ENCODE peak calls at places on chromosomes 3 and 15, in ten cellular contexts. One of them, this sample, is unnamed.

GRCh38 chr3:45513041-45513440 is 81.5 kb upstream of the LIMD1 start:
- DNase-seq in foreskin keratinocyte: no peak
- DNase-seq in heart right ventricle: no peak
- DNase-seq in H1: no peak
- DNase-seq in A673: no peak
- DNase-seq in brain microvascular endothelial cell: no peak
- DNase-seq in cardiac muscle cell: no peak
- DNase-seq in mesendoderm: no peak
- DNase-seq in neuronal stem cell: no peak
- DNase-seq in OCI-LY7: no peak
- DNase-seq in this sample: no peak

GRCh38 chr3:64255941-64256340 is 30.7 kb upstream of the PRICKLE2 start:
- DNase-seq in foreskin keratinocyte: no peak
- DNase-seq in heart right ventricle: no peak
- DNase-seq in H1: no peak
- DNase-seq in A673: no peak
- DNase-seq in brain microvascular endothelial cell: no peak
- DNase-seq in cardiac muscle cell: no peak
- DNase-seq in mesendoderm: no peak
- DNase-seq in neuronal stem cell: no peak
- DNase-seq in OCI-LY7: no peak
- DNase-seq in this sample: no peak

GRCh38 chr3:185830018-185830797 is 5.4 kb upstream of the IGF2BP2 start:
- DNase-seq in foreskin keratinocyte: no peak
- DNase-seq in heart right ventricle: no peak
- DNase-seq in H1: no peak
- DNase-seq in A673: no peak
- DNase-seq in brain microvascular endothelial cell: no peak
- DNase-seq in cardiac muscle cell: no peak
- DNase-seq in mesendoderm: no peak
- DNase-seq in neuronal stem cell: no peak
- DNase-seq in OCI-LY7: no peak
- DNase-seq in this sample: no peak

GRCh38 chr3:183870563-183870962 is 14.1 kb downstream of the PARL start:
- DNase-seq in foreskin keratinocyte: no peak
- DNase-seq in heart right ventricle: no peak
- DNase-seq in H1: peak
- DNase-seq in A673: no peak
- DNase-seq in brain microvascular endothelial cell: no peak
- DNase-seq in cardiac muscle cell: no peak
- DNase-seq in mesendoderm: no peak
- DNase-seq in neuronal stem cell: no peak
- DNase-seq in OCI-LY7: no peak
- DNase-seq in this sample: no peak

GRCh38 chr15:55226127-55226526 is 29.4 kb upstream of the RSL24D1 start:
- DNase-seq in foreskin keratinocyte: no peak
- DNase-seq in heart right ventricle: no peak
- DNase-seq in H1: no peak
- DNase-seq in A673: no peak
- DNase-seq in brain microvascular endothelial cell: no peak
- DNase-seq in cardiac muscle cell: no peak
- DNase-seq in mesendoderm: peak
- DNase-seq in neuronal stem cell: no peak
- DNase-seq in OCI-LY7: no peak
- DNase-seq in this sample: no peak

GRCh38 chr15:69609176-69609575 is 156.6 kb downstream of the RPLP1 start:
- DNase-seq in foreskin keratinocyte: peak
- DNase-seq in heart right ventricle: no peak
- DNase-seq in H1: no peak
- DNase-seq in A673: no peak
- DNase-seq in brain microvascular endothelial cell: peak
- DNase-seq in cardiac muscle cell: peak
- DNase-seq in mesendoderm: no peak
- DNase-seq in neuronal stem cell: no peak
- DNase-seq in OCI-LY7: no peak
- DNase-seq in this sample: no peak

GRCh38 chr3:55860040-55860439 is 372.9 kb upstream of the WNT5A start:
- DNase-seq in foreskin keratinocyte: no peak
- DNase-seq in heart right ventricle: no peak
- DNase-seq in H1: no peak
- DNase-seq in A673: peak
- DNase-seq in brain microvascular endothelial cell: no peak
- DNase-seq in cardiac muscle cell: no peak
- DNase-seq in mesendoderm: no peak
- DNase-seq in neuronal stem cell: no peak
- DNase-seq in OCI-LY7: no peak
- DNase-seq in this sample: no peak

GRCh38 chr15:39131605-39132004 is 449.3 kb upstream of the THBS1 start:
- DNase-seq in foreskin keratinocyte: peak
- DNase-seq in heart right ventricle: no peak
- DNase-seq in H1: no peak
- DNase-seq in A673: no peak
- DNase-seq in brain microvascular endothelial cell: no peak
- DNase-seq in cardiac muscle cell: peak
- DNase-seq in mesendoderm: no peak
- DNase-seq in neuronal stem cell: no peak
- DNase-seq in OCI-LY7: no peak
- DNase-seq in this sample: no peak

GRCh38 chr3:160129459-160130061 is 95.7 kb upstream of the C3orf80 start:
- DNase-seq in foreskin keratinocyte: peak
- DNase-seq in heart right ventricle: no peak
- DNase-seq in H1: no peak
- DNase-seq in A673: peak
- DNase-seq in brain microvascular endothelial cell: peak
- DNase-seq in cardiac muscle cell: peak
- DNase-seq in mesendoderm: no peak
- DNase-seq in neuronal stem cell: no peak
- DNase-seq in OCI-LY7: no peak
- DNase-seq in this sample: no peak

GRCh38 chr15:101090460-101090853 is 161.4 kb downstream of the CHSY1 start:
- DNase-seq in foreskin keratinocyte: no peak
- DNase-seq in heart right ventricle: no peak
- DNase-seq in H1: no peak
- DNase-seq in A673: no peak
- DNase-seq in brain microvascular endothelial cell: no peak
- DNase-seq in cardiac muscle cell: no peak
- DNase-seq in mesendoderm: no peak
- DNase-seq in neuronal stem cell: no peak
- DNase-seq in OCI-LY7: no peak
- DNase-seq in this sample: no peak
- H3K27ac ChIP-seq in foreskin keratinocyte: no peak
- H3K27ac ChIP-seq in heart right ventricle: peak
- H3K27ac ChIP-seq in H1: no peak
- H3K27ac ChIP-seq in A673: no peak
- H3K27ac ChIP-seq in brain microvascular endothelial cell: no peak
- H3K27ac ChIP-seq in cardiac muscle cell: no peak
- H3K27ac ChIP-seq in mesendoderm: no peak
- H3K27ac ChIP-seq in neuronal stem cell: no peak
- H3K27ac ChIP-seq in OCI-LY7: no peak
- H3K27ac ChIP-seq in this sample: no peak

GRCh38 chr3:11555823-11556222 is 87.9 kb downstream of the VGLL4 start:
- DNase-seq in foreskin keratinocyte: no peak
- DNase-seq in heart right ventricle: no peak
- DNase-seq in H1: no peak
- DNase-seq in A673: no peak
- DNase-seq in brain microvascular endothelial cell: no peak
- DNase-seq in cardiac muscle cell: no peak
- DNase-seq in mesendoderm: no peak
- DNase-seq in neuronal stem cell: no peak
- DNase-seq in OCI-LY7: no peak
- DNase-seq in this sample: no peak
- H3K27ac ChIP-seq in foreskin keratinocyte: no peak
- H3K27ac ChIP-seq in heart right ventricle: peak
- H3K27ac ChIP-seq in H1: no peak
- H3K27ac ChIP-seq in A673: no peak
- H3K27ac ChIP-seq in brain microvascular endothelial cell: peak
- H3K27ac ChIP-seq in cardiac muscle cell: peak
- H3K27ac ChIP-seq in mesendoderm: no peak
- H3K27ac ChIP-seq in neuronal stem cell: no peak
- H3K27ac ChIP-seq in OCI-LY7: no peak
- H3K27ac ChIP-seq in this sample: peak

DNA sequence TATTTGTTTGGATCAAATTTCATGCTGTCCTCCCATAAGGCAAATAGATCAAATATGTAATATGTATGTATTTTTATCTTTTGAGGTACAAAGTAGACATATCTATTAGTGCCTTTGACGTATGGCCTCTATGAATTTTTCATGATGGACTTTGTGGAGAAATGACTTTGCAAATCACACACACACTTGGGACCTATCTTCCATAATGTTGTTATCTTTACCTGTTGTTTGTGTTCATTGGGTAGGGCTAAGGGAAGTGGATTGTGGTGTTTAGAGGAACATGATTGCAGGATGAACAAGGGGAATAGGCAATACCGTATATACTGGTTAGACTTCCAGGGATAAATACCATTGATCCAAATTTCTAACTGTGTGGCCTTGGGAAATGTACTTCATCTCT is 142.3 kb downstream of the GHSR start:
- DNase-seq in foreskin keratinocyte: no peak
- DNase-seq in heart right ventricle: no peak
- DNase-seq in H1: no peak
- DNase-seq in A673: no peak
- DNase-seq in brain microvascular endothelial cell: no peak
- DNase-seq in cardiac muscle cell: no peak
- DNase-seq in mesendoderm: no peak
- DNase-seq in neuronal stem cell: no peak
- DNase-seq in OCI-LY7: no peak
- DNase-seq in this sample: no peak
- H3K27ac ChIP-seq in foreskin keratinocyte: no peak
- H3K27ac ChIP-seq in heart right ventricle: no peak
- H3K27ac ChIP-seq in H1: no peak
- H3K27ac ChIP-seq in A673: no peak
- H3K27ac ChIP-seq in brain microvascular endothelial cell: peak
- H3K27ac ChIP-seq in cardiac muscle cell: no peak
- H3K27ac ChIP-seq in mesendoderm: no peak
- H3K27ac ChIP-seq in neuronal stem cell: no peak
- H3K27ac ChIP-seq in OCI-LY7: no peak
- H3K27ac ChIP-seq in this sample: peak

DNA sequence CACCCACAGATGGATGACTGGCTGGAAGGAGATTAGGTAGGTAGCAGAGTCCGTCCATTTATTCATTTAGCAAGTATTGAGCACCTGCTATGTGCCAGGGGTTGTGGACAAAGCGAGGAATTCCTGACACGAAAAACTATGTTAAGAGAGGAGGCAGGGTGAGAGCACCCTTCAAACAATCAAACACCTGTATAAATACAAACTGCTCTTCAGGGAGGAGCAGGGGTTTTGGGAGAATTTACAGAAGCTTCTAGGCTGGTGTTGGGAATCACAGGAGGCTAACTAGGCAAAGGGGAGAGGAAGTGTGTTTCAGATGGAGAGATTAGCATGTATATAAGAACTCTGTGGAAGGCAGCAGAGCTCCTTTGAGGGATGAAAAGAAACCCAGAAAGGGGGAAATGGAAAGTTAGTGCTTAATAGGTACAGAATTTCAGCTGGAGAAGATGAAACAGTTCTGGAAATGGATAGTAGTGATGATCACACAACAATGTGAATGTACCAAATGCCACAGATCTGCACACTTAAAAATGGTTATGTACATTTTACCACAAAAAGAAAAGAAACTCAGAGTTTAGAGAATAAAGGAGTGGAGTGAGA is 805 bp upstream of the SEC22C start:
- DNase-seq in foreskin keratinocyte: no peak
- DNase-seq in heart right ventricle: no peak
- DNase-seq in H1: no peak
- DNase-seq in A673: no peak
- DNase-seq in brain microvascular endothelial cell: no peak
- DNase-seq in cardiac muscle cell: no peak
- DNase-seq in mesendoderm: no peak
- DNase-seq in neuronal stem cell: no peak
- DNase-seq in OCI-LY7: no peak
- DNase-seq in this sample: peak
- H3K27ac ChIP-seq in foreskin keratinocyte: peak
- H3K27ac ChIP-seq in heart right ventricle: peak
- H3K27ac ChIP-seq in H1: peak
- H3K27ac ChIP-seq in A673: peak
- H3K27ac ChIP-seq in brain microvascular endothelial cell: peak
- H3K27ac ChIP-seq in cardiac muscle cell: peak
- H3K27ac ChIP-seq in mesendoderm: peak
- H3K27ac ChIP-seq in neuronal stem cell: peak
- H3K27ac ChIP-seq in OCI-LY7: peak
- H3K27ac ChIP-seq in this sample: peak

DNA sequence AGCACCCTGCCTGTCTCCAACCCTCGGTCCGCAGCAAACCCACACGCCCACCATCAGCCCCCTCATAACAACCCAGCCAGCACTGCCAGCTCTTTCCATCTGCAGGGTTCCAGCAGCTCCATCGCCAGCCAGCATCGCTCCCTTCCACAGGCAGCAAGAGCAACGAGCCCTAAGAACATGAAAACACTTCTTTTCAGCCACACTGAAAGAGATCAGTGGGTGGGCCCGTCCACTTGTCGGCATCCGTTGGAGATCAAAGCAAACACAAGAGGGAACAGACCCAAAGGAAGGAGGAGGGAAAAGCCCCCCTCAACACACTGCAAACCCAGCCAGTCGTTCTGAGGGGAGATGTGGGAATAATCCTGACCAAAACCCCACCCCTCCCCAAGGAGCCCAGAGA is 473.4 kb upstream of the PROK2 start:
- DNase-seq in foreskin keratinocyte: no peak
- DNase-seq in heart right ventricle: no peak
- DNase-seq in H1: no peak
- DNase-seq in A673: no peak
- DNase-seq in brain microvascular endothelial cell: no peak
- DNase-seq in cardiac muscle cell: no peak
- DNase-seq in mesendoderm: no peak
- DNase-seq in neuronal stem cell: no peak
- DNase-seq in OCI-LY7: no peak
- DNase-seq in this sample: no peak
- H3K27ac ChIP-seq in foreskin keratinocyte: no peak
- H3K27ac ChIP-seq in heart right ventricle: no peak
- H3K27ac ChIP-seq in H1: no peak
- H3K27ac ChIP-seq in A673: no peak
- H3K27ac ChIP-seq in brain microvascular endothelial cell: no peak
- H3K27ac ChIP-seq in cardiac muscle cell: no peak
- H3K27ac ChIP-seq in mesendoderm: no peak
- H3K27ac ChIP-seq in neuronal stem cell: no peak
- H3K27ac ChIP-seq in OCI-LY7: no peak
- H3K27ac ChIP-seq in this sample: no peak

GRCh38 chr15:81338422-81339007 is 14.6 kb upstream of the STARD5 start:
- DNase-seq in foreskin keratinocyte: peak
- DNase-seq in heart right ventricle: no peak
- DNase-seq in H1: peak
- DNase-seq in A673: peak
- DNase-seq in brain microvascular endothelial cell: peak
- DNase-seq in cardiac muscle cell: peak
- DNase-seq in mesendoderm: no peak
- DNase-seq in neuronal stem cell: no peak
- DNase-seq in OCI-LY7: no peak
- DNase-seq in this sample: no peak
- H3K27ac ChIP-seq in foreskin keratinocyte: no peak
- H3K27ac ChIP-seq in heart right ventricle: peak
- H3K27ac ChIP-seq in H1: no peak
- H3K27ac ChIP-seq in A673: no peak
- H3K27ac ChIP-seq in brain microvascular endothelial cell: peak
- H3K27ac ChIP-seq in cardiac muscle cell: no peak
- H3K27ac ChIP-seq in mesendoderm: no peak
- H3K27ac ChIP-seq in neuronal stem cell: no peak
- H3K27ac ChIP-seq in OCI-LY7: no peak
- H3K27ac ChIP-seq in this sample: no peak

GRCh38 chr15:60340207-60340921 is 57.4 kb downstream of the ANXA2 start:
- DNase-seq in foreskin keratinocyte: peak
- DNase-seq in heart right ventricle: no peak
- DNase-seq in H1: no peak
- DNase-seq in A673: no peak
- DNase-seq in brain microvascular endothelial cell: peak
- DNase-seq in cardiac muscle cell: no peak
- DNase-seq in mesendoderm: peak
- DNase-seq in neuronal stem cell: no peak
- DNase-seq in OCI-LY7: no peak
- DNase-seq in this sample: no peak
- H3K27ac ChIP-seq in foreskin keratinocyte: no peak
- H3K27ac ChIP-seq in heart right ventricle: no peak
- H3K27ac ChIP-seq in H1: no peak
- H3K27ac ChIP-seq in A673: no peak
- H3K27ac ChIP-seq in brain microvascular endothelial cell: no peak
- H3K27ac ChIP-seq in cardiac muscle cell: no peak
- H3K27ac ChIP-seq in mesendoderm: no peak
- H3K27ac ChIP-seq in neuronal stem cell: no peak
- H3K27ac ChIP-seq in OCI-LY7: no peak
- H3K27ac ChIP-seq in this sample: no peak

This sample was measured in SK-N-SH.